ENCODE peak calls at places on chromosome 1, in six cellular contexts. U, M, F, A, W and S are unnamed samples.

GRCh38 chr1:76640092-76640491 is 227.2 kb upstream of the ST6GALNAC5 start:
- DNase-seq in A (no peak), M (no peak), W (no peak), U (peak; percentile 1), F (no peak), S (no peak)

GRCh38 chr1:243713470-243714186 is 136.4 kb downstream of the AKT3 start:
- DNase-seq in W (peak; percentile 38), F (no peak), U (peak; percentile 39), M (no peak), A (no peak), S (no peak)

GRCh38 chr1:160403244-160403643 is 2.9 kb downstream of the VANGL2 start:
- DNase-seq in U (no peak), W (no peak), M (no peak), A (no peak), F (no peak), S (no peak)

GRCh38 chr1:226717256-226717909 is 21.7 kb downstream of the ITPKB start:
- DNase-seq in F (no peak), U (no peak), W (no peak), A (no peak), M (no peak), S (no peak)

GRCh38 chr1:92709738-92710137 is 75.2 kb downstream of the EVI5 start:
- DNase-seq in U (peak; percentile 68), M (no peak), F (peak; percentile 34), A (no peak), W (no peak), S (no peak)

GRCh38 chr1:1989102-1989542 is 14.5 kb downstream of the CFAP74 start:
- DNase-seq in M (no peak), W (no peak), U (no peak), F (no peak), A (no peak), S (no peak)

GRCh38 chr1:145999321-146000024 is 3.1 kb upstream of the TXNIP start:
- DNase-seq in A (no peak), M (no peak), W (no peak), U (no peak), F (no peak), S (no peak)

GRCh38 chr1:205009666-205010065 is 33.3 kb upstream of the CNTN2 start:
- DNase-seq in M (no peak), W (no peak), U (no peak), F (no peak), A (no peak), S (no peak)

GRCh38 chr1:1432951-1433803 is 2.3 kb upstream of the VWA1 start:
- DNase-seq in U (no peak), A (peak; percentile 91), F (peak; percentile 75), W (peak; percentile 85), M (no peak), S (peak; percentile 94)

GRCh38 chr1:68453060-68453665 is 3.4 kb upstream of the RPE65 start:
- DNase-seq in W (no peak), M (no peak), A (no peak), F (peak; percentile 32), U (peak; percentile 18), S (no peak)

GRCh38 chr1:50305808-50306207 is 117.4 kb downstream of the DMRTA2 start:
- DNase-seq in F (no peak), U (no peak), A (no peak), M (no peak), W (no peak), S (no peak)

GRCh38 chr1:246005067-246005466 is 502.0 kb downstream of the SMYD3 start:
- DNase-seq in U (peak; percentile 99), M (no peak), A (no peak), F (peak; percentile 61), W (no peak), S (no peak)

GRCh38 chr1:88892146-88892877 is 945 bp upstream of the GTF2B start:
- DNase-seq in W (no peak), U (peak; percentile 56), M (no peak), F (no peak), A (no peak), S (no peak)

GRCh38 chr1:67577646-67578045 is 107.4 kb upstream of the GADD45A start:
- DNase-seq in A (no peak), M (no peak), W (no peak), U (no peak), F (no peak), S (no peak)

GRCh38 chr1:235088907-235089306 is 39.7 kb downstream of the TOMM20 start:
- DNase-seq in A (no peak), M (no peak), F (no peak), W (no peak), U (no peak), S (no peak)

GRCh38 chr1:220841293-220841692 is 38.0 kb upstream of the HLX start:
- DNase-seq in U (peak; percentile 43), F (no peak), W (no peak), A (no peak), M (no peak), S (no peak)

GRCh38 chr1:183589836-183590224 is 429 bp downstream of the NCF2 start:
- DNase-seq in F (no peak), A (no peak), M (no peak), W (no peak), U (no peak), S (no peak)

GRCh38 chr1:100152271-100152670 is 19.3 kb downstream of the TRMT13 start:
- DNase-seq in U (no peak), W (no peak), A (no peak), F (no peak), M (no peak), S (no peak)

GRCh38 chr1:207811319-207811718 is 59.5 kb downstream of the CD46 start:
- DNase-seq in M (no peak), U (no peak), W (no peak), A (peak; percentile 40), F (no peak), S (no peak)

GRCh38 chr1:7515896-7516295 is 255.2 kb upstream of the VAMP3 start:
- DNase-seq in F (no peak), A (no peak), M (no peak), W (no peak), U (no peak), S (no peak)

GRCh38 chr1:62377043-62377562 is 57.9 kb upstream of the KANK4 start:
- DNase-seq in U (no peak), A (no peak), W (no peak), M (no peak), F (no peak), S (no peak)

GRCh38 chr1:17736625-17737024 is 18.5 kb upstream of the ACTL8 start:
- DNase-seq in W (no peak), U (no peak), M (no peak), A (no peak), F (no peak), S (no peak)

GRCh38 chr1:66300986-66301451 is 232.9 kb upstream of the SGIP1 start:
- DNase-seq in F (peak; percentile 12), M (no peak), U (peak; percentile 68), W (no peak), A (no peak), S (no peak)

GRCh38 chr1:44354268-44354839 is 703 bp downstream of the ERI3 start:
- DNase-seq in U (peak; percentile 37), F (no peak), M (no peak), W (no peak), A (no peak), S (no peak)

GRCh38 chr1:90434460-90434859 is 282.6 kb downstream of the BARHL2 start:
- DNase-seq in A (no peak), M (no peak), W (no peak), U (no peak), F (no peak), S (no peak)

GRCh38 chr1:92736395-92736794 is 48.5 kb downstream of the EVI5 start:
- DNase-seq in U (peak; percentile 19), M (no peak), A (no peak), F (no peak), W (no peak), S (no peak)

GRCh38 chr1:14010431-14010830 is 310.4 kb downstream of the PRDM2 start:
- DNase-seq in F (no peak), W (no peak), A (no peak), U (no peak), M (no peak), S (no peak)

GRCh38 chr1:185238447-185238846 is 78.6 kb downstream of the IVNS1ABP start:
- DNase-seq in W (no peak), A (no peak), F (peak; percentile 6), U (peak; percentile 33), M (no peak), S (no peak)

GRCh38 chr1:9817734-9818133 is 6.0 kb downstream of the CLSTN1 start:
- DNase-seq in M (no peak), F (no peak), U (no peak), W (no peak), A (no peak), S (no peak)

GRCh38 chr1:230867119-230867902 is 1.0 kb downstream of the C1orf198 start:
- DNase-seq in F (no peak), A (no peak), U (peak; percentile 45), M (no peak), W (no peak), S (no peak)

GRCh38 chr1:77874804-77875445 is 13.5 kb upstream of the NEXN start:
- DNase-seq in A (no peak), F (peak; percentile 56), W (no peak), U (peak; percentile 94), M (no peak), S (no peak)

GRCh38 chr1:67135354-67135753 is 584 bp upstream of the C1orf141 start:
- DNase-seq in U (peak; percentile 81), A (no peak), F (no peak), M (no peak), W (no peak), S (no peak)

GRCh38 chr1:90773812-90774211 is 56.7 kb upstream of the BARHL2 start:
- DNase-seq in W (no peak), A (no peak), M (no peak), U (no peak), F (no peak), S (no peak)

GRCh38 chr1:243850013-243850367 is at the start of gene AKT3:
- DNase-seq in W (no peak), A (no peak), F (no peak), U (no peak), M (no peak), S (no peak)

GRCh38 chr1:8625981-8626898 is 191.2 kb downstream of the RERE start:
- DNase-seq in A (no peak), W (no peak), U (peak; percentile 98), F (peak; percentile 13), M (no peak), S (no peak)

GRCh38 chr1:20375563-20375962 is 84.9 kb downstream of the VWA5B1 start:
- DNase-seq in U (peak; percentile 28), W (no peak), F (no peak), A (no peak), M (no peak), S (no peak)

GRCh38 chr1:109927908-109928307 is 17.3 kb downstream of the CSF1 start:
- DNase-seq in A (peak; percentile 88), U (peak; percentile 84), M (no peak), F (no peak), W (peak; percentile 43), S (peak; percentile 64)

GRCh38 chr1:39926343-39926769 is 24.6 kb upstream of the MYCL start:
- DNase-seq in U (peak; percentile 31), M (no peak), W (no peak), A (no peak), F (no peak), S (no peak)